ENCODE peak calls at places on chromosome 21, in nine cellular contexts. One of them, this sample, is unnamed.

GRCh38 chr21:41326414-41327080 is 9.9 kb downstream of the FAM3B start:
- DNase-seq in lower lobe of right lung: no peak
- DNase-seq in MM.1S: no peak
- DNase-seq in body of pancreas: peak; percentile 90
- DNase-seq in tibial artery: no peak
- DNase-seq in mammary epithelial cell: no peak
- DNase-seq in H1: no peak
- DNase-seq in bronchial epithelial cell: no peak
- DNase-seq in heart right ventricle: no peak
- DNase-seq in this sample: no peak

GRCh38 chr21:40208206-40208950 is 341.1 kb downstream of the PCP4 start:
- DNase-seq in mammary epithelial cell: no peak
- DNase-seq in lower lobe of right lung: no peak
- DNase-seq in body of pancreas: no peak
- DNase-seq in bronchial epithelial cell: no peak
- DNase-seq in heart right ventricle: no peak
- DNase-seq in MM.1S: no peak
- DNase-seq in H1: no peak
- DNase-seq in tibial artery: no peak
- DNase-seq in this sample: no peak

GRCh38 chr21:25487046-25487594 is 120.2 kb downstream of the MRPL39 start:
- DNase-seq in MM.1S: no peak
- DNase-seq in heart right ventricle: no peak
- DNase-seq in body of pancreas: no peak
- DNase-seq in lower lobe of right lung: no peak
- DNase-seq in mammary epithelial cell: no peak
- DNase-seq in H1: no peak
- DNase-seq in tibial artery: no peak
- DNase-seq in bronchial epithelial cell: no peak
- DNase-seq in this sample: no peak

GRCh38 chr21:16742116-16742515 is 770.7 kb upstream of the CXADR start:
- DNase-seq in mammary epithelial cell: no peak
- DNase-seq in heart right ventricle: no peak
- DNase-seq in tibial artery: no peak
- DNase-seq in body of pancreas: no peak
- DNase-seq in bronchial epithelial cell: no peak
- DNase-seq in lower lobe of right lung: no peak
- DNase-seq in H1: no peak
- DNase-seq in MM.1S: no peak
- DNase-seq in this sample: no peak

GRCh38 chr21:29379517-29380054 is 80.9 kb downstream of the BACH1 start:
- DNase-seq in bronchial epithelial cell: no peak
- DNase-seq in tibial artery: no peak
- DNase-seq in lower lobe of right lung: peak; percentile 49
- DNase-seq in body of pancreas: no peak
- DNase-seq in heart right ventricle: no peak
- DNase-seq in H1: no peak
- DNase-seq in MM.1S: no peak
- DNase-seq in mammary epithelial cell: no peak
- DNase-seq in this sample: no peak

GRCh38 chr21:37659874-37660273 is 256.4 kb downstream of the KCNJ6 start:
- DNase-seq in body of pancreas: no peak
- DNase-seq in H1: no peak
- DNase-seq in tibial artery: no peak
- DNase-seq in lower lobe of right lung: no peak
- DNase-seq in MM.1S: no peak
- DNase-seq in mammary epithelial cell: no peak
- DNase-seq in bronchial epithelial cell: no peak
- DNase-seq in heart right ventricle: no peak
- DNase-seq in this sample: no peak

GRCh38 chr21:41711416-41712023 is 55.3 kb downstream of the RIPK4 start:
- DNase-seq in lower lobe of right lung: no peak
- DNase-seq in bronchial epithelial cell: no peak
- DNase-seq in H1: no peak
- DNase-seq in heart right ventricle: no peak
- DNase-seq in body of pancreas: no peak
- DNase-seq in tibial artery: peak; percentile 39
- DNase-seq in mammary epithelial cell: no peak
- DNase-seq in MM.1S: no peak
- DNase-seq in this sample: no peak

GRCh38 chr21:26851109-26851944 is 6.1 kb upstream of the ADAMTS1 start:
- DNase-seq in tibial artery: no peak
- DNase-seq in bronchial epithelial cell: no peak
- DNase-seq in body of pancreas: no peak
- DNase-seq in lower lobe of right lung: no peak
- DNase-seq in heart right ventricle: no peak
- DNase-seq in MM.1S: no peak
- DNase-seq in H1: no peak
- DNase-seq in mammary epithelial cell: peak; percentile 33
- DNase-seq in this sample: no peak

GRCh38 chr21:14541840-14542495 is 4.1 kb downstream of the SAMSN1 start:
- DNase-seq in tibial artery: no peak
- DNase-seq in MM.1S: no peak
- DNase-seq in body of pancreas: no peak
- DNase-seq in mammary epithelial cell: no peak
- DNase-seq in lower lobe of right lung: no peak
- DNase-seq in H1: no peak
- DNase-seq in bronchial epithelial cell: no peak
- DNase-seq in heart right ventricle: no peak
- DNase-seq in this sample: no peak

GRCh38 chr21:14547834-14548513 is 1.9 kb upstream of the SAMSN1 start:
- DNase-seq in body of pancreas: no peak
- DNase-seq in heart right ventricle: no peak
- DNase-seq in tibial artery: no peak
- DNase-seq in mammary epithelial cell: no peak
- DNase-seq in bronchial epithelial cell: no peak
- DNase-seq in H1: no peak
- DNase-seq in MM.1S: peak; percentile 45
- DNase-seq in lower lobe of right lung: no peak
- DNase-seq in this sample: no peak

GRCh38 chr21:14545906-14546480 is at the start of gene SAMSN1:
- DNase-seq in bronchial epithelial cell: peak; percentile 8
- DNase-seq in mammary epithelial cell: no peak
- DNase-seq in MM.1S: peak; percentile 54
- DNase-seq in body of pancreas: peak; percentile 13
- DNase-seq in H1: no peak
- DNase-seq in lower lobe of right lung: peak; percentile 64
- DNase-seq in tibial artery: no peak
- DNase-seq in heart right ventricle: no peak
- DNase-seq in this sample: no peak

GRCh38 chr21:14542638-14543037 is 3.5 kb downstream of the SAMSN1 start:
- DNase-seq in lower lobe of right lung: no peak
- DNase-seq in body of pancreas: no peak
- DNase-seq in heart right ventricle: no peak
- DNase-seq in H1: no peak
- DNase-seq in bronchial epithelial cell: no peak
- DNase-seq in tibial artery: no peak
- DNase-seq in MM.1S: no peak
- DNase-seq in mammary epithelial cell: no peak
- DNase-seq in this sample: no peak

GRCh38 chr21:14543983-14544382 is 2.1 kb downstream of the SAMSN1 start:
- DNase-seq in bronchial epithelial cell: no peak
- DNase-seq in heart right ventricle: no peak
- DNase-seq in lower lobe of right lung: no peak
- DNase-seq in tibial artery: no peak
- DNase-seq in H1: no peak
- DNase-seq in MM.1S: no peak
- DNase-seq in body of pancreas: no peak
- DNase-seq in mammary epithelial cell: no peak
- DNase-seq in this sample: no peak
- H3K4me3 ChIP-seq in bronchial epithelial cell: no peak overlapping the region
- H3K4me3 ChIP-seq in heart right ventricle: peak overlapping the region; percentile 7
- H3K4me3 ChIP-seq in lower lobe of right lung: peak overlapping the region; percentile 45
- H3K4me3 ChIP-seq in tibial artery: no peak overlapping the region
- H3K4me3 ChIP-seq in H1: no peak overlapping the region
- H3K4me3 ChIP-seq in MM.1S: no peak overlapping the region
- H3K4me3 ChIP-seq in body of pancreas: no peak overlapping the region
- H3K4me3 ChIP-seq in mammary epithelial cell: no peak overlapping the region
- H3K4me3 ChIP-seq in this sample: no peak overlapping the region

DNA sequence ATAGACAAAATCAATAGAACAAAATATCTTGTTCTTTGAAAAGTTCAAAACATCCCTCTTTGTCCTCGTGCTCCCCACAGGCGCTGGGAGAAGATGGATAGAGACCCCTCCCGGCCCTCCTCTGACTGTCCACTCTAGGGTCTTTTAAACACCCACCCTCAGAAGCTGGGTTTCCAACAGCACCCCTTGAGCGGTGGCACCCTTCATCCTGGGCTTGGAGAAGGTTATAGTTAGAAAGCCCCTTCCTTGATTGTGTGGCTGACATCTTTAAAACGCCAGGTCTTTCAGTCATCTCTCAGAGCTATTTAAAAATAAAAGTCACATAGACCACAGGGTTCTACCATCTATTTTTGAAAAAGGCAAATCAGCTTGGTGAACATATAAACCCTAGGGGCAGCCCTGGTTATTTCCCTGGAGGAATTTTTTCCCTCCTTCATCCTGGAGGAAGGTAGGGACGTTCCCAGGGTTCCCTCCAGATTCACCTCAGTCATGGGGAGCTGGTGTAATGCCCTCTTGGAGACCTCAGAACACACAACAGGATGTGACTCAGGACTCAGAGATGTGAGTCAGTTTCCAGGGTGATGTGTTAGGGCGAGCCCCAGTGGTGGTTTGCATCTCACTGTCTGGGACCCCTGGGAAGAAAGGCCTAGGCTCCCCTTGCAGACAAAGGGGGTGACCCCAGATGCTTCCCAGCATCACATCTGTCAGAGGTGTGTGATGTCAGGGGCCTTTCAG is 138.5 kb downstream of the CLIC6 start:
- DNase-seq in H1: no peak
- DNase-seq in lower lobe of right lung: no peak
- DNase-seq in mammary epithelial cell: peak; percentile 97
- DNase-seq in heart right ventricle: no peak
- DNase-seq in tibial artery: no peak
- DNase-seq in bronchial epithelial cell: peak; percentile 99
- DNase-seq in MM.1S: no peak
- DNase-seq in body of pancreas: no peak
- DNase-seq in this sample: peak; percentile 97
- TF ChIP-seq CTCF in H1: no peak
- TF ChIP-seq CTCF in lower lobe of right lung: no peak
- TF ChIP-seq CTCF in mammary epithelial cell: peak; percentile 21
- TF ChIP-seq CTCF in heart right ventricle: no peak
- TF ChIP-seq CTCF in tibial artery: no peak
- TF ChIP-seq CTCF in bronchial epithelial cell: peak; percentile 8
- TF ChIP-seq CTCF in MM.1S: no peak
- TF ChIP-seq CTCF in body of pancreas: no peak
- TF ChIP-seq CTCF in this sample: no peak

DNA sequence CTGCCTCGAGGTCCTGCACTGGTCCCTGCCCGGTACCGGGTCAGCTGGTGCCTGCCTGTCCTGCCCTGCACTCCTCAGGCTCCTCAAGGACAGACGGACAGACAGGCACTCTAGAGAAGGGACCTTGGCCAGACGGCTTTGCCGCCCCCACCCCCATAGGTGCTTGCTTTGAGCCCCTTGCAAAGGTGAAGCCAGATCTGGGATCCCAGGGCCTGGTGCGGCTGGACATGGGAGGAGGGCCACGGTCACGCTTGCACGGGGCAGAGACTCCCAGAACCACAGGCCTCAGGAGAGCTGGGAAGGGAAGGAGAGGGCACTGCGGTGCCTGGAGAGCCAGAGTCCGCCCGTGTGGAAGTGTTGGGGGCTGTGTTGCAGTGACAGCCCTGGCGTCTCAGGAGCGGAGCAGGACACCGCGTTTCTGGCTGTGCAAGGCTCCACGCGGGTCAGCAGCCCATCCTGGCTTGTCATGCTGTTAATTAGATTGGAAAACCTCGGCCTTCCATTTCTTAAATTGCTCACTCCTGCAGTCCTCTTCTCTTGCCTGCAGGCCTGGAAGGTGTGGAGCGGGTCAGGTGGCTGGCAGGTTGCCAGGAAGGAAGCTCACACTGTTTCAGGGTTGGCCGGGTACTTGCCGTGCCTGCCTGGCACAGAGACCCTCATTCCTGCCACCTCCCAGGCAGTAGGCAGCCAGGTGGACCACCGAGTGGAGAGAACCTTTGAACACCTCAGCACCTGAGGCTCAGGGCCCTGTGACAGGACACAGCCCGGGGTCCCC is 16.3 kb downstream of the COL18A1 start:
- DNase-seq in MM.1S: no peak
- DNase-seq in lower lobe of right lung: peak; percentile 75
- DNase-seq in heart right ventricle: peak; percentile 31
- DNase-seq in mammary epithelial cell: peak; percentile 20
- DNase-seq in H1: no peak
- DNase-seq in bronchial epithelial cell: peak; percentile 39
- DNase-seq in tibial artery: peak; percentile 79
- DNase-seq in body of pancreas: peak; percentile 74
- DNase-seq in this sample: no peak
- H3K27me3 ChIP-seq in MM.1S: peaks cover 100% of the 10 kb centered on the region
- H3K27me3 ChIP-seq in lower lobe of right lung: no peaks in the 10 kb centered on the region
- H3K27me3 ChIP-seq in heart right ventricle: no peaks in the 10 kb centered on the region
- H3K27me3 ChIP-seq in mammary epithelial cell: no peaks in the 10 kb centered on the region
- H3K27me3 ChIP-seq in H1: no peaks in the 10 kb centered on the region
- H3K27me3 ChIP-seq in bronchial epithelial cell: peaks cover 2% of the 10 kb centered on the region
- H3K27me3 ChIP-seq in tibial artery: no peaks in the 10 kb centered on the region
- H3K27me3 ChIP-seq in body of pancreas: no peaks in the 10 kb centered on the region
- H3K27me3 ChIP-seq in this sample: no peaks in the 10 kb centered on the region

DNA sequence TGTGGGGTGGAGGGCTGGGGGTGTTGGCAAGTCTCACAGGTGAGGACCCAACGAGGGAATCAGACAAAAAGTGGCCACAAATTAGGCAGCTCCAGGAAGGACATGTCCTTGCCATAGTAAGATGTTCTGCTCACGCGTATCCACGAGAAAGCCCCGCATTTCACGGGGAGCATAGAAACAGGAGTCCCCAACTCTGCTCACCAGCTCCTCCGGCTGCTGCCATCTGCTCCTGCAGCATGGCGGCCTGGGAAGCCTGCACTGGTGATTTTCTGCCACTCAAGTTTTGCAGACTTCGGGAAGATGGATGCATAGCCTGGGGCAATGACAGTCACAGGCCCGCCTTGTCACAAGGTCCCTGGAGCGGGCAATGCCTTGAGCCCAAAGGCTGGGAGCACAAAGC is 9.3 kb downstream of the TCP10L start:
- DNase-seq in mammary epithelial cell: no peak
- DNase-seq in lower lobe of right lung: no peak
- DNase-seq in bronchial epithelial cell: no peak
- DNase-seq in heart right ventricle: no peak
- DNase-seq in tibial artery: no peak
- DNase-seq in H1: no peak
- DNase-seq in MM.1S: no peak
- DNase-seq in body of pancreas: no peak
- DNase-seq in this sample: no peak
- H3K4me3 ChIP-seq in mammary epithelial cell: no peak overlapping the region
- H3K4me3 ChIP-seq in lower lobe of right lung: no peak overlapping the region
- H3K4me3 ChIP-seq in bronchial epithelial cell: no peak overlapping the region
- H3K4me3 ChIP-seq in heart right ventricle: no peak overlapping the region
- H3K4me3 ChIP-seq in tibial artery: no peak overlapping the region
- H3K4me3 ChIP-seq in H1: no peak overlapping the region
- H3K4me3 ChIP-seq in MM.1S: no peak overlapping the region
- H3K4me3 ChIP-seq in body of pancreas: no peak overlapping the region
- H3K4me3 ChIP-seq in this sample: no peak overlapping the region